ENCODE peak calls at places on chromosomes 3 and 15, in four cellular contexts. T, S, I and V are unnamed samples.

GRCh38 chr3:111284485-111285187 is 213.0 kb downstream of the NECTIN3 start:
- DNase-seq in T (no peak), I (no peak), S (no peak), V (no peak)

GRCh38 chr15:70071799-70072198 is 25.9 kb downstream of the TLE3 start:
- DNase-seq in I (no peak), S (no peak), T (no peak), V (no peak)

GRCh38 chr15:44695274-44695673 is 15.8 kb downstream of the PATL2 start:
- DNase-seq in S (no peak), T (no peak), I (no peak), V (no peak)

GRCh38 chr15:93289951-93290350 is 200.9 kb upstream of the RGMA start:
- DNase-seq in T (no peak), S (no peak), I (no peak), V (no peak)

GRCh38 chr3:59820352-59820934 is 770.6 kb upstream of the CFAP20DC start:
- DNase-seq in I (peak; percentile 61), T (no peak), S (peak; percentile 47), V (peak; percentile 19)

GRCh38 chr3:157134620-157135191 is 25.2 kb downstream of the CCNL1 start:
- DNase-seq in T (peak; percentile 77), S (no peak), I (no peak), V (no peak)

GRCh38 chr3:154886437-154886836 is 193.7 kb upstream of the MME start:
- DNase-seq in T (no peak), S (peak; percentile 94), I (peak; percentile 100), V (peak; percentile 88)

GRCh38 chr3:97793415-97794019 is 28.3 kb upstream of the CRYBG3 start:
- DNase-seq in I (peak; percentile 64), S (peak; percentile 42), T (no peak), V (no peak)

GRCh38 chr3:38634133-38634532 is 15.4 kb downstream of the SCN5A start:
- DNase-seq in T (no peak), I (peak; percentile 62), S (no peak), V (peak; percentile 44)

GRCh38 chr3:180600473-180600872 is 1.5 kb upstream of the TTC14 start:
- DNase-seq in I (no peak), S (no peak), T (no peak), V (no peak)

GRCh38 chr15:74257105-74257504 is 21.0 kb downstream of the CCDC33 start:
- DNase-seq in S (no peak), I (no peak), T (no peak), V (no peak)

GRCh38 chr15:81400640-81401236 is 26.7 kb upstream of the TMC3 start:
- DNase-seq in I (peak; percentile 65), T (no peak), S (peak; percentile 48), V (no peak)

GRCh38 chr3:195159819-195160175 is 111.2 kb downstream of the XXYLT1 start:
- DNase-seq in S (no peak), I (peak; percentile 47), T (no peak), V (peak; percentile 19)

GRCh38 chr15:101807345-101807945 is 4.1 kb downstream of the OR4F6 start:
- DNase-seq in S (peak; percentile 84), T (no peak), I (peak; percentile 89), V (no peak)

GRCh38 chr3:64161481-64161952 is 63.7 kb downstream of the PRICKLE2 start:
- DNase-seq in I (no peak), S (peak; percentile 43), T (no peak), V (no peak)

GRCh38 chr15:53588773-53589172 is 170.7 kb downstream of the WDR72 start:
- DNase-seq in T (no peak), S (peak; percentile 42), I (no peak), V (peak; percentile 77)

GRCh38 chr15:93943607-93944006 is 287.8 kb upstream of the MCTP2 start:
- DNase-seq in I (no peak), T (no peak), S (no peak), V (peak; percentile 51)

GRCh38 chr3:189071452-189071851 is 100.3 kb upstream of the TPRG1 start:
- DNase-seq in T (no peak), S (peak; percentile 60), I (no peak), V (no peak)

GRCh38 chr3:20914260-20914659 is 728.3 kb upstream of the SGO1 start:
- DNase-seq in I (no peak), S (no peak), T (no peak), V (no peak)

GRCh38 chr15:80828796-80829195 is 49.6 kb downstream of the CEMIP start:
- DNase-seq in I (no peak), T (no peak), S (no peak), V (no peak)

GRCh38 chr15:50144342-50145120 is 25.5 kb upstream of the ATP8B4 start:
- DNase-seq in I (no peak), T (no peak), S (no peak), V (no peak)

GRCh38 chr15:66830358-66830757 is 128.3 kb downstream of the SMAD6 start:
- DNase-seq in S (peak; percentile 59), T (no peak), I (peak; percentile 72), V (peak; percentile 94)

GRCh38 chr3:14507345-14507741 is 32.8 kb downstream of the GRIP2 start:
- DNase-seq in S (no peak), I (no peak), T (no peak), V (no peak)

GRCh38 chr3:111197485-111197884 is 125.9 kb downstream of the NECTIN3 start:
- DNase-seq in S (no peak), T (no peak), I (no peak), V (no peak)

GRCh38 chr15:62453979-62454378 is 288.9 kb upstream of the C2CD4B start:
- DNase-seq in T (no peak), I (peak; percentile 80), S (peak; percentile 57), V (no peak)

GRCh38 chr3:44795197-44795596 is 33.6 kb downstream of the KIF15 start:
- DNase-seq in I (peak; percentile 41), S (no peak), T (no peak), V (peak; percentile 24)

GRCh38 chr3:37140899-37141541 is 33.4 kb downstream of the LRRFIP2 start:
- DNase-seq in I (no peak), T (no peak), S (no peak), V (no peak)

GRCh38 chr3:146020969-146021368 is 140.0 kb downstream of the PLOD2 start:
- DNase-seq in T (no peak), S (no peak), I (no peak), V (no peak)

GRCh38 chr15:81362790-81363189 is 11.2 kb downstream of the TMC3 start:
- DNase-seq in T (no peak), I (no peak), S (no peak), V (peak; percentile 8)

GRCh38 chr3:13016083-13016725 is 57.0 kb downstream of the IQSEC1 start:
- DNase-seq in T (peak; percentile 71), S (no peak), I (no peak), V (no peak)

GRCh38 chr3:172098698-172099494 is 59.5 kb downstream of the FNDC3B start:
- DNase-seq in I (no peak), S (peak; percentile 44), T (no peak), V (no peak)

GRCh38 chr3:185925353-185925752 is 12.5 kb downstream of the TRA2B start:
- DNase-seq in S (no peak), I (no peak), T (no peak), V (no peak)

GRCh38 chr15:31740203-31740602 is 290.1 kb upstream of the CHRNA7 start:
- DNase-seq in T (no peak), I (no peak), S (no peak), V (no peak)

GRCh38 chr3:51568041-51568440 is 29.5 kb downstream of the RAD54L2 start:
- DNase-seq in I (no peak), S (no peak), T (no peak), V (no peak)

GRCh38 chr15:57726411-57726810 is 19.9 kb downstream of the POLR2M start:
- DNase-seq in I (peak; percentile 53), S (peak; percentile 17), T (no peak), V (no peak)

GRCh38 chr15:46489276-46489675 is 854.4 kb downstream of the SQOR start:
- DNase-seq in T (no peak), I (no peak), S (no peak), V (no peak)

GRCh38 chr3:196572389-196572788 is 3.9 kb downstream of the FBXO45 start:
- DNase-seq in I (no peak), T (no peak), S (no peak), V (no peak)

GRCh38 chr3:53921296-53921695 is 29.6 kb upstream of the SELENOK start:
- DNase-seq in I (peak; percentile 8), S (peak; percentile 19), T (no peak), V (no peak)

GRCh38 chr3:53919741-53920140 is 28.1 kb upstream of the SELENOK start:
- DNase-seq in T (no peak), S (no peak), I (no peak), V (no peak)
- H3K36me3 ChIP-seq in T (no peaks in the 10 kb centered on the region), S (no peaks in the 10 kb centered on the region), I (no peaks in the 10 kb centered on the region), V (no peaks in the 10 kb centered on the region)

GRCh38 chr15:22878103-22878502 is 39.6 kb downstream of the NIPA2 start:
- DNase-seq in S (no peak), T (no peak), I (no peak), V (no peak)
- H3K36me3 ChIP-seq in S (peaks cover 9% of the 10 kb centered on the region), T (peaks cover 100% of the 10 kb centered on the region), I (peaks cover 67% of the 10 kb centered on the region), V (peaks cover 23% of the 10 kb centered on the region)

GRCh38 chr3:42638339-42638842 is 15.1 kb upstream of the ZBTB47 start:
- DNase-seq in T (no peak), S (no peak), I (no peak), V (no peak)

GRCh38 chr3:42639192-42639591 is 14.3 kb upstream of the ZBTB47 start:
- DNase-seq in S (no peak), I (no peak), T (no peak), V (no peak)

GRCh38 chr3:42637001-42637400 is 16.5 kb upstream of the ZBTB47 start:
- DNase-seq in I (no peak), S (no peak), T (no peak), V (no peak)

GRCh38 chr3:42640771-42641370 is 12.6 kb upstream of the ZBTB47 start:
- DNase-seq in T (no peak), S (peak; percentile 68), I (no peak), V (no peak)

GRCh38 chr3:42640129-42640528 is 13.4 kb upstream of the ZBTB47 start:
- DNase-seq in T (no peak), I (no peak), S (no peak), V (no peak)
- H3K36me3 ChIP-seq in T (peaks cover 99% of the 10 kb centered on the region), I (peaks cover 58% of the 10 kb centered on the region), S (peaks cover 69% of the 10 kb centered on the region), V (peaks cover 84% of the 10 kb centered on the region)

GRCh38 chr3:35778201-35778600 is 138.9 kb downstream of the ARPP21 start:
- DNase-seq in S (no peak), I (no peak), T (no peak), V (no peak)

GRCh38 chr3:35777563-35777962 is 138.2 kb downstream of the ARPP21 start:
- DNase-seq in T (no peak), S (no peak), I (no peak), V (no peak)

GRCh38 chr3:35773398-35773797 is 134.1 kb downstream of the ARPP21 start:
- DNase-seq in I (no peak), T (no peak), S (no peak), V (no peak)

GRCh38 chr3:35777065-35777464 is 137.7 kb downstream of the ARPP21 start:
- DNase-seq in I (no peak), S (no peak), T (no peak), V (no peak)

DNA sequence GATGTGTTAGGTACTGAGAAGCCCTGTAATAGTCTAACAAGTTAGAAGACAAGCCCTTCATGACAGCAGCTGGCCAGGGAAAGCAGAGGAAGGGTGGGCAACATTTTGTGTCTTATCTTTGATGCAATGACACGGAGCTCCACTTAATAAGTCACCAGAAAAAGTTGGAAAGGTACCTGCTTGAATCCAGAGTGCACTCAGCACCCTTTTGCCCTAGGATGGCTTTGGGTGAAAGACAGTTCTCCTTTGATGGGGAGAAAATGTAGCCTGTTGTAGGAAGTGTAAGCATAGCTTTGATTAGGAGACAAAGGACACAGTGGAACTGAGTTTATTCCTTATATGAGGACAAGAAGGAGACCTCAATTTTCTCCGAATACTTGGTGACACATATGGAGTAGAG is 137.0 kb downstream of the ARPP21 start:
- DNase-seq in S (no peak), T (no peak), I (no peak), V (no peak)
- H3K36me3 ChIP-seq in S (no peaks in the 10 kb centered on the region), T (no peaks in the 10 kb centered on the region), I (no peaks in the 10 kb centered on the region), V (no peaks in the 10 kb centered on the region)